ENCODE peak calls at places on chromosome 22, in four cellular contexts. A is fibroblast of pulmonary artery, M is psoas muscle, K is uterus. S is an unnamed sample.
A peak's percentile ranks its signal among the peaks of the same experiment; 100 is the strongest.

GRCh38 chr22:47192651-47193437 is 430.4 kb downstream of the TBC1D22A start:
- DNase-seq in A (no peak), M (no peak), K (no peak), S (no peak)

GRCh38 chr22:20475115-20475436 is 20.5 kb downstream of the KLHL22 start:
- DNase-seq in K (no peak), A (no peak), M (no peak), S (no peak)

GRCh38 chr22:37281195-37281594 is 1.1 kb upstream of the CYTH4 start:
- DNase-seq in M (no peak), K (no peak), A (no peak), S (no peak)

GRCh38 chr22:40022536-40023225 is 27.9 kb downstream of the FAM83F start:
- DNase-seq in A (no peak), K (no peak), M (no peak), S (no peak)

GRCh38 chr22:36365020-36365411 is 22.8 kb downstream of the MYH9 start:
- DNase-seq in A (peak; percentile 97), K (peak; percentile 75), M (peak; percentile 67), S (peak; percentile 95)

GRCh38 chr22:33785283-33785991 is 134.8 kb downstream of the LARGE1 start:
- DNase-seq in M (no peak), K (no peak), A (peak; percentile 61), S (peak; percentile 83)

GRCh38 chr22:36027960-36028645 is 521 bp downstream of the RBFOX2 start:
- DNase-seq in M (peak; percentile 49), A (no peak), K (no peak), S (peak; percentile 11)

GRCh38 chr22:37639771-37640590 is 512 bp downstream of the SH3BP1 start:
- DNase-seq in M (no peak), K (no peak), A (no peak), S (no peak)

GRCh38 chr22:39348909-39349505 is 784 bp upstream of the SYNGR1 start:
- DNase-seq in A (no peak), M (no peak), K (peak; percentile 37), S (no peak)

GRCh38 chr22:29195964-29196666 is 9.6 kb upstream of the EMID1 start:
- DNase-seq in A (no peak), M (no peak), K (no peak), S (no peak)

GRCh38 chr22:28279888-28280287 is 360.8 kb upstream of the PITPNB start:
- DNase-seq in K (no peak), A (no peak), M (no peak), S (peak; percentile 15)

GRCh38 chr22:44088976-44089570 is 65.0 kb downstream of the PARVB start:
- DNase-seq in M (peak; percentile 57), K (no peak), A (peak; percentile 18), S (peak; percentile 90)

GRCh38 chr22:43435851-43436535 is 24.2 kb downstream of the MPPED1 start:
- DNase-seq in A (no peak), M (no peak), K (no peak), S (no peak)

GRCh38 chr22:24819941-24820461 is 14.0 kb downstream of the SGSM1 start:
- DNase-seq in M (no peak), A (peak; percentile 42), K (peak; percentile 27), S (peak; percentile 34)

GRCh38 chr22:17074648-17075002 is 10.2 kb upstream of the IL17RA start:
- DNase-seq in A (no peak), K (no peak), M (no peak), S (no peak)

GRCh38 chr22:25777411-25777810 is 35.4 kb downstream of the MYO18B start:
- DNase-seq in A (no peak), K (no peak), M (no peak), S (no peak)

GRCh38 chr22:34709641-34710040 is 356.3 kb upstream of the ISX start:
- DNase-seq in K (no peak), A (no peak), M (no peak), S (no peak)

GRCh38 chr22:47236718-47237117 is 474.3 kb downstream of the TBC1D22A start:
- DNase-seq in A (no peak), K (no peak), M (no peak), S (no peak)

GRCh38 chr22:29936186-29936585 is 53.2 kb downstream of the MTMR3 start:
- DNase-seq in M (no peak), A (no peak), K (no peak), S (no peak)

GRCh38 chr22:31575190-31575589 is 78.9 kb downstream of the SFI1 start:
- DNase-seq in M (no peak), K (peak; percentile 21), A (no peak), S (no peak)

GRCh38 chr22:35023692-35024363 is 42.1 kb upstream of the ISX start:
- DNase-seq in M (peak; percentile 41), K (peak; percentile 50), A (peak; percentile 48), S (peak; percentile 4)

GRCh38 chr22:48926663-48927062 is 901.0 kb downstream of the BRD1 start:
- DNase-seq in K (no peak), M (no peak), A (no peak), S (no peak)

GRCh38 chr22:37021710-37022482 is 2.4 kb downstream of the MPST start:
- DNase-seq in K (no peak), M (peak; percentile 50), A (peak; percentile 50), S (peak; percentile 41)

GRCh38 chr22:48796295-48797015 is 1031.2 kb downstream of the BRD1 start:
- DNase-seq in K (no peak), A (no peak), M (no peak), S (no peak)

GRCh38 chr22:40240671-40241070 is 62.9 kb downstream of the TNRC6B start:
- DNase-seq in K (no peak), M (no peak), A (no peak), S (no peak)

GRCh38 chr22:24189249-24190158 is 8.2 kb downstream of the SUSD2 start:
- DNase-seq in M (peak; percentile 74), A (peak; percentile 76), K (peak; percentile 81), S (peak; percentile 72)

GRCh38 chr22:43365715-43366440 is 22.7 kb upstream of the SCUBE1 start:
- DNase-seq in M (no peak), K (no peak), A (no peak), S (no peak)

GRCh38 chr22:27041745-27042144 is 384.4 kb downstream of the MIAT start:
- DNase-seq in K (no peak), A (no peak), M (no peak), S (no peak)

GRCh38 chr22:48072777-48073176 is 1310.3 kb downstream of the TBC1D22A start:
- DNase-seq in K (no peak), A (no peak), M (no peak), S (no peak)

GRCh38 chr22:20238567-20239062 is 29.5 kb downstream of the RTN4R start:
- DNase-seq in K (peak; percentile 43), M (peak; percentile 35), A (no peak), S (peak; percentile 6)

GRCh38 chr22:37627545-37627944 is 11.9 kb upstream of the SH3BP1 start:
- DNase-seq in M (no peak), K (no peak), A (no peak), S (no peak)

GRCh38 chr22:26526165-26526564 is 13.9 kb upstream of the TFIP11 start:
- DNase-seq in M (no peak), A (no peak), K (no peak), S (no peak)

GRCh38 chr22:20180245-20180630 is 29.4 kb upstream of the CCDC188 start:
- DNase-seq in A (no peak), M (no peak), K (no peak), S (no peak)

GRCh38 chr22:50009765-50010675 is 2.5 kb downstream of the IL17REL start:
- DNase-seq in K (no peak), A (no peak), M (no peak), S (no peak)
- H3K4me3 ChIP-seq in K (no peak overlapping the region), A (no peak overlapping the region), M (no peak overlapping the region), S (no peak overlapping the region)

GRCh38 chr22:42364641-42365336 is 67.4 kb downstream of the NFAM1 start:
- DNase-seq in K (peak; percentile 54), M (no peak), A (peak; percentile 55), S (peak; percentile 67)
- TF ChIP-seq CTCF in K (no peak), M (no peak), A (no peak), S (no peak)

DNA sequence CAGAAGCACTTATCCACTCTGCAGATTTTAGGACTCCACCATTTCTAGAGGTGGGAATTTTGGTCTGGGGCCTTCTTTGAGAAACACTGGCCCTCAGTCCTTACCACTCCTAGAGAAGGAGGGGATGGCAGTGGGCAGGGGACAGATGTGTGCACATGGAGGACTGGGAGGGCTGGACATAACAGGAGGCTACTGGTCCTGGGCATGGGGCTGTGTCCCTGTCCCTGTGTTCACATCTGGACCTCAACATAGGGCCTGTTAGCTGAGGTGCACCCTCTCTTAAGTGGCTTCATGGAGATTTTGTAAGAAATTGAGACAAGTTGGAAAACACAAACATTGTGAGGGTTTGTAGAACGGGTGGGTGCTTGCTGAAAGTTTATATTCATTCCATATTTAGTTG is 103.4 kb downstream of the ATXN10 start:
- DNase-seq in K (no peak), A (no peak), M (no peak), S (no peak)
- H3K4me3 ChIP-seq in K (no peak overlapping the region), A (no peak overlapping the region), M (no peak overlapping the region), S (no peak overlapping the region)

GRCh38 chr22:42236848-42237247 is 33.6 kb downstream of the TCF20 start:
- DNase-seq in M (no peak), A (no peak), K (no peak), S (no peak)

GRCh38 chr22:42231929-42232328 is 38.5 kb downstream of the TCF20 start:
- DNase-seq in M (no peak), K (no peak), A (no peak), S (no peak)

GRCh38 chr22:42233879-42234278 is 36.6 kb downstream of the TCF20 start:
- DNase-seq in K (no peak), A (no peak), M (no peak), S (no peak)

GRCh38 chr22:42236268-42236667 is 34.2 kb downstream of the TCF20 start:
- DNase-seq in K (no peak), M (no peak), A (no peak), S (no peak)
- TF ChIP-seq CTCF in K (no peak), M (no peak), A (no peak), S (no peak)

GRCh38 chr22:22111983-22112382 is 129.4 kb upstream of the TOP3B start:
- DNase-seq in A (no peak), K (no peak), M (no peak), S (no peak)

GRCh38 chr22:22111267-22111751 is 128.7 kb upstream of the TOP3B start:
- DNase-seq in A (peak; percentile 66), M (no peak), K (no peak), S (peak; percentile 77)

GRCh38 chr22:22110548-22111266 is 128.1 kb upstream of the TOP3B start:
- DNase-seq in K (peak; percentile 27), M (no peak), A (peak; percentile 70), S (peak; percentile 70)

GRCh38 chr22:22113701-22114100 is 130.9 kb upstream of the VPREB1 start:
- DNase-seq in M (no peak), K (no peak), A (no peak), S (no peak)

GRCh38 chr22:22112533-22113294 is 130.1 kb upstream of the TOP3B start:
- DNase-seq in K (no peak), M (no peak), A (no peak), S (no peak)
- H3K4me3 ChIP-seq in K (no peak overlapping the region), M (no peak overlapping the region), A (no peak overlapping the region), S (no peak overlapping the region)

DNA sequence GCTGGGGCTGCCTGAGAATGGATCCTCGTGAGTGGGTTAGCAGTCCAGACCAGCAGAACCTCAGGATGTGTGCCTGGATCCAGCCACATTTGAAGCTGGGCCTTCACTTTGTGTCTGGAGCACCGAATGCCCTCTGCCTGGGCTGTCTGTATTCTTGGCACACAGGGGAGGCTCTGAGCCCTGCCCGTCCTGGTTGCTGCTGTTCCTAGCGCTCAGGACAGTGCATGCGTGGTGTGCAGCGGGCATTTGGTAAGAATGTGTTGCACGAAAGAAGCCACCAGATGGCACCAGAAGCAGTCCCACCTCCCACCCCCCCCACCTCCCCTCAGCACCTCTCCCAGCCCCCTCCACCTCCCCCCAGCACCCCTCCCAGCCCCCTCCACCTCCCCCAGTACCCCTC is 4.1 kb upstream of the MAPK11 start:
- DNase-seq in M (peak; percentile 55), K (no peak), A (peak; percentile 67), S (peak; percentile 59)
- TF ChIP-seq CTCF in M (peak; percentile 30), K (peak; percentile 45), A (peak; percentile 28), S (peak; percentile 33)